ENCODE peak calls at places on chromosome 4, in seven cellular contexts. K, Q, C, N, T, W and S are unnamed samples.

GRCh38 chr4:158996669-158997074 is 106.2 kb upstream of the RAPGEF2 start:
- DNase-seq in K (no peak), Q (no peak), C (peak; percentile 93), N (no peak), T (peak; percentile 34), W (peak; percentile 91), S (no peak)

GRCh38 chr4:52869656-52870055 is 7.5 kb downstream of the RASL11B start:
- DNase-seq in K (no peak), Q (no peak), C (no peak), N (no peak), T (no peak), W (no peak), S (no peak)

GRCh38 chr4:144872508-144873293 is 225.3 kb downstream of the ANAPC10 start:
- DNase-seq in K (no peak), Q (no peak), C (no peak), N (no peak), T (peak; percentile 10), W (no peak), S (no peak)

GRCh38 chr4:87430038-87430437 is 7.7 kb downstream of the NUDT9 start:
- DNase-seq in K (no peak), Q (no peak), C (no peak), N (no peak), T (no peak), W (no peak), S (no peak)

GRCh38 chr4:146932111-146932510 is 13.6 kb downstream of the TTC29 start:
- DNase-seq in K (no peak), Q (no peak), C (no peak), N (no peak), T (no peak), W (no peak), S (no peak)

GRCh38 chr4:147591048-147591577 is 26.1 kb upstream of the TMEM184C start:
- DNase-seq in K (no peak), Q (no peak), C (no peak), N (no peak), T (no peak), W (no peak), S (no peak)

GRCh38 chr4:79182209-79182608 is 143.7 kb downstream of the NAA11 start:
- DNase-seq in K (no peak), Q (no peak), C (no peak), N (no peak), T (no peak), W (no peak), S (no peak)

GRCh38 chr4:125728568-125728967 is 413.8 kb downstream of the FAT4 start:
- DNase-seq in K (no peak), Q (no peak), C (no peak), N (no peak), T (peak; percentile 45), W (no peak), S (no peak)

GRCh38 chr4:74772783-74773182 is 21.5 kb downstream of the BTC start:
- DNase-seq in K (no peak), Q (no peak), C (no peak), N (no peak), T (no peak), W (no peak), S (no peak)

GRCh38 chr4:4356106-4357041 is 30.5 kb upstream of the NSG1 start:
- DNase-seq in K (no peak), Q (no peak), C (no peak), N (no peak), T (no peak), W (peak; percentile 18), S (no peak)

GRCh38 chr4:102500371-102501175 is 586 bp upstream of the NFKB1 start:
- DNase-seq in K (peak; percentile 55), Q (peak; percentile 72), C (no peak), N (peak; percentile 78), T (peak; percentile 69), W (peak; percentile 33), S (peak; percentile 66)

GRCh38 chr4:72326692-72327632 is 242.1 kb downstream of the ADAMTS3 start:
- DNase-seq in K (peak; percentile 33), Q (no peak), C (peak; percentile 8), N (no peak), T (peak; percentile 55), W (peak; percentile 28), S (no peak)

GRCh38 chr4:102299708-102300107 is 45.6 kb downstream of the SLC39A8 start:
- DNase-seq in K (peak; percentile 21), Q (peak; percentile 11), C (peak; percentile 32), N (no peak), T (peak; percentile 73), W (peak; percentile 59), S (peak; percentile 16)

GRCh38 chr4:107060388-107060787 is 24.3 kb upstream of the DKK2 start:
- DNase-seq in K (no peak), Q (no peak), C (no peak), N (no peak), T (no peak), W (no peak), S (no peak)

DNA sequence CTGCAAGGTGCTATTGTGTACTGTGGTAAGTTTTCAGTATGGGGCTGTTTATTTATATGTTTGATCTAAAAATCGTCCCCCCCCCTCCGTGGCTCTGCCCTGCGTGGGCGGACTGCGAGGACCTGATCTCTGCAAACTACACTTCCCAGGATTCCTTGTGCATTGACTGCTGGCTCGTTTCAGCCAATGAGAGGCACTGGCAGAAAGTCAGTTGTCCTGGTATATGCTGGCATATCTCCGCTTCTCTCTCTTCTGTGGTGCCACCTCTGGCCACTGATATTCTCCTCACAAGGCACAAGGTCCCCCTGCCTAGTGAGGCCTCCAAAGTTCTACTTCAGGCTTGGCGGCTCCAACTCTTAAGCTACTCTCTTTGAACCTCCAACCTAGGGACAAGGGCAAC is 168.8 kb upstream of the ZFP42 start:
- DNase-seq in K (no peak), Q (no peak), C (peak; percentile 40), N (no peak), T (no peak), W (peak; percentile 28), S (no peak)
- TF ChIP-seq CTCF in K (no peak), Q (no peak), C (no peak), N (no peak), T (no peak), W (no peak), S (no peak)

DNA sequence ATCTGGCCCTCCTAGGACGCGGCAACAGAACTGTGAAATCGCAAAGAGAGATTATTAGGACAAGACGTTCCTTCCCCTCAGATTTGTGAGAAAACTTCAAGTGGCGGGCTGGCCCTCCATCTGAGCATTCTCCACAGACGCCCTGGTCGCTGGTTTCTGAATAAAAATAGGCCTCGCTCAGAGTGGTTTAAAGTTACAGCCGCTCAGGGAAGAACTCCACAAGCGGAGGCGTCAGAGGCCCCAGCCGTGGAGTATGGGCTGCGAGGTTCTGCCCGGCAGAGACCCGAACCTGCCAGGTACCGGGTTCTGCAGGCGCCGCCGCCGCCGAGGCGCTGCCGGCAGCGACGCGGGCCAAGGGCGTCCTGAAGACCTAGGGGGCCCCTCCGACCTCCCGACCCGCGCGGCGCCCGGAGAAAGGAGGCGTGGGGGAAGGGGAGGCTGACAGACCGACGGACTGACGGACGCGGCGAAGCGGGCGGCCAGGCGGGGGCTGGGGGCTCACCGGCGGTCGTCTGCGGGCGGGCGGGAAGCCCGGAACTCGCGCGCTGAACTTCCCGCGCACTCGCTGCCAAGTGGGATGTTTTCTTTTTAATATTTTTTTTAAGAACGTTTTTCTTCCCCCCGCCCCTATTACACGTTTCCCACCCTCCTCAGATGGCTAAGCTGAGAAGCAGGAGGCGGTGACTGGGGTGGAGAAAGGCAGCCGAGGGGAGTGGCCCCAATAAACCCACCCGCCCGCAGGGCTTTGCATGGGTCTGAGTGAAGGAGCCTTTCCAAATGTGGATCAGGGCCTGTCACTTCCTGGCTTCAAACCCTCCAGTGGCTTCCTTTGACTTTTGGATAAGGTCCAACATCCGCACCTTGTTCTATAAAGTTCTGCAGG is at the start of gene PABPC4L:
- DNase-seq in K (no peak), Q (peak; percentile 56), C (no peak), N (peak; percentile 64), T (peak; percentile 57), W (peak; percentile 81), S (peak; percentile 6)
- H3K4me3 ChIP-seq in K (no peak within 1 kb of the TSS), Q (peak within 1 kb of the TSS; percentile 71), C (no peak within 1 kb of the TSS), N (peak within 1 kb of the TSS; percentile 49), T (peak within 1 kb of the TSS; percentile 36), W (peak within 1 kb of the TSS; percentile 58), S (no peak within 1 kb of the TSS)

GRCh38 chr4:561456-561855 is 14.6 kb downstream of the TMEM271 start:
- DNase-seq in K (no peak), Q (no peak), C (no peak), N (no peak), T (no peak), W (no peak), S (no peak)

GRCh38 chr4:560061-560460 is 16.0 kb downstream of the TMEM271 start:
- DNase-seq in K (no peak), Q (no peak), C (no peak), N (no peak), T (no peak), W (no peak), S (no peak)

GRCh38 chr4:555566-556275 is 20.4 kb downstream of the TMEM271 start:
- DNase-seq in K (no peak), Q (no peak), C (no peak), N (no peak), T (no peak), W (no peak), S (no peak)

GRCh38 chr4:566035-566434 is 10.1 kb downstream of the TMEM271 start:
- DNase-seq in K (no peak), Q (no peak), C (no peak), N (no peak), T (no peak), W (no peak), S (no peak)

DNA sequence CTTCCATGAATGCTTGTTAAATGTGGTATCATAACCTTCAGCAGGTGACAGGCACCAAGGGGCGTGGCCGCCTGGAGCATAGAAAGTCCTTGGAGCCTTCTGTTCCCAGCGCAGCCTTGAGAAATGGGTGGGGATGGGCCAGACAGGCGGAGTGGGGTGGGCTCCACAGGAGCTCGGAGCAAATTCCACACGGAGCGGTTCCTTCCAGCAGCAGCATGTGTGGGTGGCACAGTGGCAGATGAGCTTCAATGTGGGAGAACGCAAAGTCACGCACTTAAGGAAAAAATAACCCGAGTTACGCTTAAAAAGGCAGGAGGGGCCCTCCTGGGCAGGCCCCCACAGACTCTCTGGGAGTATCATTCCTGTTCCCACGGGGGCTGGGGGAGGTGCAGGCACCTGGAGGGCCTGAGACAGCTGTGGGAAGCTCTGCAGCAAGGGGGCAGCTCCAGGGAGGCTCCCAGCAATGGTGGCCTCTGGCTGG is 15.3 kb downstream of the TMEM271 start:
- DNase-seq in K (no peak), Q (no peak), C (no peak), N (no peak), T (no peak), W (no peak), S (no peak)
- H3K9me3 ChIP-seq in K (no peaks in the 10 kb centered on the region), Q (no peaks in the 10 kb centered on the region), C (no peaks in the 10 kb centered on the region), N (no peaks in the 10 kb centered on the region), T (no peaks in the 10 kb centered on the region), W (no peaks in the 10 kb centered on the region), S (no peaks in the 10 kb centered on the region)

DNA sequence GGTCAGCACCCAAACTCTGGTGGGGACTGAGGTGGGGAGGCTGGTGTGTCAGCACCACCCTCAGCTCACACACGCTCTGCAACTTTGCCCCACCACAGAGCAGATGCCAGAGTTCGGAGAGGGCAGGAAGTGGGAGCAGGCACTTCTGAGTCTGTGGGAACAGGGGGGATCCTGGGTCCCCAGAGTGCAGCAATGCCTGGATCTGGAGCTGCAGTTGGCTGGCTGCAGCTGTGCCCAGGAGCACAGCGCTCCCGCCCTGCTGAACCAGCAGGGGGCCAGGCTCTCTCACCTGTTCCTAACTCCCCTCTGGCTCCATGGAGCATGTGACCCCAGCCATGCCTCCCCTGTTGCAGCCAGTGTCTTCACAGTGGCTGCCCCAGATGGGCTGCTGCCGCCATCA is 252.4 kb downstream of the SPOCK3 start:
- DNase-seq in K (no peak), Q (no peak), C (no peak), N (no peak), T (no peak), W (no peak), S (no peak)
- TF ChIP-seq CTCF in K (no peak), Q (no peak), C (peak; percentile 19), N (no peak), T (no peak), W (no peak), S (no peak)